ENCODE peak calls at places on chromosomes 12 and 14, in five cellular contexts. Z is IMR-90, X is RWPE2, P is bronchial epithelial cell, Q is HCT116. A is an unnamed sample.

GRCh38 chr12:67714648-67715047 is 66.1 kb downstream of the DYRK2 start:
- DNase-seq in Z (peak; percentile 40), X (no peak), P (peak; percentile 23), Q (no peak), A (no peak)

GRCh38 chr12:49282302-49282701 is 12.6 kb upstream of the PRPH start:
- DNase-seq in Z (no peak), X (no peak), P (no peak), Q (no peak), A (no peak)

GRCh38 chr12:101933866-101934514 is 56.6 kb downstream of the DRAM1 start:
- DNase-seq in Z (no peak), X (no peak), P (no peak), Q (no peak), A (peak; percentile 66)

GRCh38 chr12:132021031-132021871 is 71.5 kb downstream of the EP400 start:
- DNase-seq in Z (no peak), X (no peak), P (no peak), Q (no peak), A (no peak)

GRCh38 chr12:108046135-108046534 is 83.0 kb upstream of the WSCD2 start:
- DNase-seq in Z (no peak), X (no peak), P (no peak), Q (no peak), A (no peak)

GRCh38 chr14:64159588-64159987 is 134.6 kb downstream of the ESR2 start:
- DNase-seq in Z (no peak), X (no peak), P (no peak), Q (no peak), A (no peak)

GRCh38 chr12:58566599-58566998 is 353.7 kb downstream of the LRIG3 start:
- DNase-seq in Z (peak; percentile 98), X (no peak), P (no peak), Q (no peak), A (peak; percentile 11)

GRCh38 chr12:101051151-101051550 is 158.9 kb downstream of the SLC5A8 start:
- DNase-seq in Z (no peak), X (no peak), P (no peak), Q (no peak), A (peak; percentile 90)

GRCh38 chr14:57302883-57303282 is 34.1 kb downstream of the AP5M1 start:
- DNase-seq in Z (no peak), X (no peak), P (peak; percentile 1), Q (no peak), A (peak; percentile 15)

GRCh38 chr12:76422878-76423438 is 74.7 kb upstream of the BBS10 start:
- DNase-seq in Z (peak; percentile 82), X (no peak), P (peak; percentile 21), Q (no peak), A (peak; percentile 15)

GRCh38 chr12:52310622-52311281 is 10.4 kb downstream of the KRT83 start:
- DNase-seq in Z (peak; percentile 34), X (no peak), P (peak; percentile 52), Q (no peak), A (no peak)

GRCh38 chr12:52308807-52309425 is 12.3 kb downstream of the KRT83 start:
- DNase-seq in Z (no peak), X (no peak), P (no peak), Q (no peak), A (no peak)

GRCh38 chr12:52311282-52311643 is 9.9 kb downstream of the KRT83 start:
- DNase-seq in Z (no peak), X (no peak), P (no peak), Q (no peak), A (peak; percentile 52)

GRCh38 chr12:52305921-52306705 is 14.8 kb upstream of the KRT81 start:
- DNase-seq in Z (no peak), X (no peak), P (no peak), Q (no peak), A (no peak)

GRCh38 chr12:52307836-52308806 is 13.1 kb downstream of the KRT83 start:
- DNase-seq in Z (peak; percentile 11), X (no peak), P (peak; percentile 31), Q (peak; percentile 24), A (peak; percentile 24)
- TF ChIP-seq CTCF in Z (peak; percentile 9), X (no peak), P (peak; percentile 22), Q (no peak), A (peak; percentile 18)

GRCh38 chr14:32010561-32011188 is 66.4 kb upstream of the ARHGAP5 start:
- DNase-seq in Z (peak; percentile 67), X (no peak), P (peak; percentile 84), Q (peak; percentile 73), A (peak; percentile 39)

GRCh38 chr14:32008602-32009193 is 68.4 kb upstream of the ARHGAP5 start:
- DNase-seq in Z (no peak), X (no peak), P (no peak), Q (no peak), A (no peak)

GRCh38 chr14:32007755-32008374 is 69.2 kb upstream of the ARHGAP5 start:
- DNase-seq in Z (no peak), X (no peak), P (no peak), Q (no peak), A (no peak)

GRCh38 chr14:32009636-32010560 is 67.2 kb upstream of the ARHGAP5 start:
- DNase-seq in Z (no peak), X (no peak), P (no peak), Q (no peak), A (no peak)

DNA sequence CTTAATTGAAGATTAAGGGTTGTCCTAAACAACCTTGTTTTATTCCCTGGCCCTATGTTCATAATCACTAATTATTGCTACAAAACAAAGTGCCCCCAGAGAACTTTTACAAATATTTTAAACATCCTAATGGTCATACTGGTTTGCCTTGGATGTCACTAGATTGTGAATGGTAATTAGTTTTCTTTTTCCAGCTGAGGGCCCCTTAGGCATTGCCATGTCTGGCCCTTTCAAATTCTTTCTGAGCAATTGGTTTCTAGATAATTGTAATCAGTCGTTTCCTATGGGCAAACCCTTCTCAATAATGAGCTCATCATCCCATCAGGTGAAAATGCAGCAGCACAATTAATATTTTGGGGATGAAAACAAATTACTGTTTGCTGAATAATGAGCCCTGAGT is 67.9 kb upstream of the ARHGAP5 start:
- DNase-seq in Z (no peak), X (no peak), P (no peak), Q (no peak), A (no peak)
- H3K4me3 ChIP-seq in Z (no peak overlapping the region), X (no peak overlapping the region), P (no peak overlapping the region), Q (no peak overlapping the region), A (no peak overlapping the region)

DNA sequence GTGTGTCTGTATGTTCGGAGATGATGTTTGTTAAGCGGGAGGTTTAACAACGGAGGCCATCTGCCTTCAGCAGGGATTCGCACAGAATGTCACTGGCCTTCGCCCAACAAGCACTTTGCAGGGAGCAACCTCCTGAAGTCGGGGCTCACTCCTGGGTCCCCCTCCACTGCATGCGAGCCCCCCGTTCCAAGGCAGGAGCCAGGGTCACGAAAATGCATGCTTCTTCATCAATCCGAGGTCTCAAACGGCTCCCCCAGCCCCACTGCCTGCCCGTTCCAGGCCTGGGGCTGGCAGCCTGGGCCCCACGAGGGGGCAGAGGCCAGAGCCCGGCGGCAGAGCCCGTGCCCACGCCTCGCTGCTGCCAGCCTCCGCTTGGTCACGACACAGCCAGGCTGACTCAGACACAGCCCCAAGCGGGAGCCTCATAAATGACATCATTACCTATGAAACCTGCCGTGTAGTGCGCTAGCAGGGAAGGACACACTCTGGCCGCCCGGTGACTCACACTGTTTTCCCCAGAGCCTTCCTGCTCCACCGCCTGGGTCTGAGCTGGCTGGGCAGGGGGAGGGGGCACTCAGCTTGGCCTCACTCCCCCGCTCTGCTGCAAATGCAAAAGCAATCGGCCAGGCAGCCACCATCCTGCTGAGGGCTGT is 169.5 kb upstream of the RTL1 start:
- DNase-seq in Z (peak; percentile 98), X (peak; percentile 99), P (peak; percentile 96), Q (peak; percentile 92), A (peak; percentile 82)
- TF ChIP-seq CTCF in Z (peak; percentile 2), X (peak; percentile 51), P (peak; percentile 34), Q (no peak), A (no peak)

GRCh38 chr14:60651051-60651935 is 2.0 kb upstream of the SIX1 start:
- DNase-seq in Z (no peak), X (no peak), P (no peak), Q (no peak), A (no peak)
- H3K4me3 ChIP-seq in Z (no peak overlapping the region), X (no peak overlapping the region), P (no peak overlapping the region), Q (no peak overlapping the region), A (no peak overlapping the region)

GRCh38 chr12:119642986-119643385 is 24.9 kb upstream of the PRKAB1 start:
- DNase-seq in Z (no peak), X (no peak), P (no peak), Q (no peak), A (no peak)
- TF ChIP-seq CTCF in Z (peak; percentile 10), X (no peak), P (peak; percentile 3), Q (peak; percentile 65), A (peak; percentile 26)

DNA sequence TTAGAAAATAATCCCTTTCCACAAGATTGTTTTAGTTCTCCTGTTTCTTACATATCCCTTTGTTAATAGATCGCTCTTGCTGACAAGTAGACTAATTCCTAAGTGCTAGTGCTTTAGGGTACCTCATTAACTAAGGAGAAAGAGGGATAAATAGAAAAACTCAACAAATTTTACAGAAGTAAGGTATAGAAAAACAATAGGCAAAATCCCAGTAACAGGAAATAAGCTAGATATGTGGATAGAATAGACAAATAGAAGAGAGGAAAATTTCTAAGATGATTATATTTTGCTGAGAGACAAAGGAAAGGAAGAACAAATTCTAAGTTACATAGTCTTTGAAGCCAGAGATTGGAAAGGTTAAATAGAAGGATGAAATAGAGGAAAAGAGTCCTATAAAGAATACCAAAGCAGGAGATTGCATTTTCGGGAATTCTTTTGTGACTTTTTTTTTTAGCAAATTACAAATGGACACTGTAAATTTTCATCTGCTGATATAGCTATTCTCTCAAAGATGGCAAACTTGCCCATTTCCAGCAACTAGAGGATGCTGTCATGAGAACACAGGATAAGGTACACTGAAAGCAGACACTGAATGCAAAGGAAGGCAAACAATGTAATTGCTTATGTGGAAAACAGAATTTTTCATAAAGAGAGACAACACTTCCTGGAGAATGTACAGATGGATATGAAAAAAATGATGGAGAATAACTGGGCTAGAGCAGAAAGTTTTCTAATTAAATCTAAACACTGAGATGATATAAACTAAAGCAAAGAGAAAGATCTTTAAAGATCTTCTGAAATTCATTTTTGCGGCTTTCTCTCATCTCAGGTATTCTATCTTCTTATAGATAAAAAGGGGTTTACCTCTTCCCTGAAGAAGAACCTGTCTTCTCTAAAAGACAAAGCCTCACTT is 765 bp downstream of the CD69 start:
- DNase-seq in Z (no peak), X (no peak), P (no peak), Q (no peak), A (no peak)
- H3K4me3 ChIP-seq in Z (no peak overlapping the region), X (no peak overlapping the region), P (no peak overlapping the region), Q (no peak overlapping the region), A (no peak overlapping the region)

GRCh38 chr12:118447181-118447580 is 70.8 kb downstream of the SUDS3 start:
- DNase-seq in Z (no peak), X (no peak), P (no peak), Q (no peak), A (no peak)

GRCh38 chr12:118448341-118448740 is 72.0 kb downstream of the SUDS3 start:
- DNase-seq in Z (no peak), X (no peak), P (no peak), Q (no peak), A (no peak)

DNA sequence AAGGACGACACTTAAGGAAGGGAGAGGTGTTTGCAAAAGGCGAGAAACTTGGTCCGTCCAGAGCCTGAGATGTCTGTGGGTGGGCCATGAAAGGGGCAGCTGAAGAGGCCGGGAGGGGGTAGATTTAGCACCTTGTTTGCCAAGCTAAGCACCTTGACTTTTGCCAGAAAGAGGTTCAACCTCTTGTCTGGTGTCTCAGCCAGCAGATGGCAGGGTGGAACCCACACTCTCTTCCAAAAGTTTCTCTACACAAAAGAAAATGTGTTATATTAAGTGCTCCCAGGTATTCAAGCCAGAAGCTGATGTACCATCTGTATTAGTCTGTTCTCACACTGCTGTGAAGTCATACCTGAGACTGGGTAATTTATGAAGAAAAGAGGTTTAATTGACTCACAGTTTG is 69.9 kb downstream of the SUDS3 start:
- DNase-seq in Z (no peak), X (no peak), P (no peak), Q (no peak), A (no peak)
- TF ChIP-seq CTCF in Z (no peak), X (peak; percentile 14), P (peak; percentile 9), Q (peak; percentile 15), A (no peak)

A was measured in fibroblast of the aortic adventitia.